ENCODE peak calls at places on chromosomes 16 and 17, in seven cellular contexts. T is GM23248, J is uterus, U is foreskin keratinocyte, G is endothelial cell of umbilical vein, N is cardiac muscle cell, R is aorta. Y is an unnamed sample. For H3K27me3, the result is how much of the 10 kb centered on the place peaks cover.

GRCh38 chr17:50660042-50660886 is 25.6 kb downstream of the ABCC3 start:
- DNase-seq in T (peak), J (no peak), U (no peak), G (peak), N (no peak), R (peak), Y (no peak)

GRCh38 chr17:39769974-39770587 is 32.3 kb downstream of the GRB7 start:
- DNase-seq in T (peak), J (no peak), U (peak), G (no peak), N (no peak), R (no peak), Y (peak)

GRCh38 chr17:73575470-73576235 is 68.6 kb downstream of the SDK2 start:
- DNase-seq in T (no peak), J (no peak), U (no peak), G (no peak), N (no peak), R (no peak), Y (no peak)

GRCh38 chr16:85944572-85945423 is 45.8 kb downstream of the IRF8 start:
- DNase-seq in T (no peak), J (no peak), U (no peak), G (no peak), N (no peak), R (no peak), Y (no peak)

GRCh38 chr17:44820631-44821196 is 9.4 kb downstream of the GJC1 start:
- DNase-seq in T (peak), J (no peak), U (peak), G (peak), N (no peak), R (no peak), Y (peak)

GRCh38 chr17:10058924-10059683 is 139.3 kb downstream of the GAS7 start:
- DNase-seq in T (no peak), J (peak), U (no peak), G (no peak), N (no peak), R (peak), Y (no peak)

GRCh38 chr17:50707296-50708049 is at the start of gene ANKRD40:
- DNase-seq in T (peak), J (peak), U (peak), G (peak), N (peak), R (peak), Y (peak)

GRCh38 chr16:15708096-15708495 is 58.1 kb downstream of the NDE1 start:
- DNase-seq in T (no peak), J (no peak), U (no peak), G (peak), N (no peak), R (no peak), Y (no peak)

GRCh38 chr16:70395345-70395901 is 43.5 kb downstream of the ST3GAL2 start:
- DNase-seq in T (peak), J (no peak), U (no peak), G (peak), N (peak), R (peak), Y (no peak)

DNA sequence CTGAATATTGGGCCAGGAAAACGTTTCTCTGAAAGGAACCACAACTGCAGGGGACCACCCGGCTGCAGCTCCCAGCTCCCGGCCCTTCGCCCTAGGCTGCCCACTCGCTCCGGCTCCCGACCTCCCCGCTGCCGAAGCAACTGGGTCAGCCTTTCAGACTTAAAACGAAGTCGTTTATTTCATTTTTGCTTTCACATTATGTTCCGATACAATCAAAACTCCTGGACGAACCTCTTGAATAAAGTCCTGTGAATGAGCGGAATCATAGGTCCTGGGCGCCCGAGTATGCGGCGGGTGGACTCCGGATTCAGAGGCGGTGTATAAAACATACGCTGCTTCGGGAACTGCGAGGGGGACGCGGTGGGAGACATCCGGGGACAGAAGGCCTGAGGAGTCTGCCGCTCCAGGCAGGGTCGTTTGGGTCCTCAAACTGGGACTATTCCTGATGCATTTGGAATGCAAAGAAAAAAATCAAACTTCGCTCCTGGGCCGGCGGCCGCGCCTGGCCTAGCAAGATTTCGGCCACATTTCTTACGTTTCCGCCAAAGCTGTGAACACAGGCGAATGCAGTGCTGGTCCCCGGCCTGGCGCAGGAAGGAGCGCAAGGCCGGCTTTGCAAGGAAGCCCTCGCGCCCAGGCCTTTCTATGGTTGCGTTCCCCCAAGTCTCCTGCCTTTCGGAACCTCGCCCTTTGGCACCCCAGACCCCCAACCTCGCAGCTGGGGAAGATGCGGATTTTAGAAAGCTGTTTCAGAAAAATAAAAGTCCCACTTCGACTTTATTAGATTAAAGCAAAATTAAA is 3.7 kb downstream of the CBLN1 start:
- DNase-seq in T (no peak), J (no peak), U (no peak), G (no peak), N (no peak), R (no peak), Y (no peak)
- H3K27me3 ChIP-seq in T (half or more), J (half or more), U (half or more), G (half or more), N (half or more), R (under half), Y (half or more)

GRCh38 chr17:1302761-1303160 is 23.3 kb downstream of the TRARG1 start:
- DNase-seq in T (no peak), J (no peak), U (no peak), G (no peak), N (no peak), R (no peak), Y (no peak)

GRCh38 chr17:1300580-1300905 is 21.1 kb downstream of the TRARG1 start:
- DNase-seq in T (no peak), J (no peak), U (no peak), G (no peak), N (no peak), R (no peak), Y (no peak)

GRCh38 chr17:1301546-1301945 is 22.1 kb downstream of the TRARG1 start:
- DNase-seq in T (no peak), J (no peak), U (no peak), G (no peak), N (no peak), R (no peak), Y (no peak)

GRCh38 chr17:1304962-1305361 is 25.5 kb downstream of the TRARG1 start:
- DNase-seq in T (no peak), J (no peak), U (no peak), G (no peak), N (no peak), R (no peak), Y (no peak)

GRCh38 chr17:1304522-1304921 is 25.1 kb downstream of the TRARG1 start:
- DNase-seq in T (no peak), J (no peak), U (no peak), G (no peak), N (no peak), R (no peak), Y (no peak)
- H3K27me3 ChIP-seq in T (under half), J (under half), U (under half), G (under half), N (under half), R (under half), Y (under half)

GRCh38 chr17:79595471-79595870 is 15.4 kb downstream of the RBFOX3 start:
- DNase-seq in T (no peak), J (no peak), U (no peak), G (no peak), N (no peak), R (no peak), Y (no peak)
- H3K27me3 ChIP-seq in T (under half), J (under half), U (under half), G (under half), N (under half), R (under half), Y (under half)

GRCh38 chr16:1412847-1413246 is 1.7 kb downstream of the UNKL start:
- DNase-seq in T (no peak), J (no peak), U (no peak), G (no peak), N (no peak), R (no peak), Y (no peak)
- H3K27me3 ChIP-seq in T (under half), J (under half), U (under half), G (under half), N (under half), R (under half), Y (under half)

GRCh38 chr17:17680477-17681186 is 626 bp upstream of the RAI1 start:
- DNase-seq in T (no peak), J (no peak), U (no peak), G (no peak), N (no peak), R (no peak), Y (no peak)
- H3K27me3 ChIP-seq in T (under half), J (under half), U (under half), G (under half), N (under half), R (under half), Y (under half)

GRCh38 chr17:2933606-2934005 is 129.8 kb downstream of the OR1D5 start:
- DNase-seq in T (no peak), J (no peak), U (no peak), G (no peak), N (no peak), R (no peak), Y (no peak)
- H3K27me3 ChIP-seq in T (under half), J (under half), U (under half), G (under half), N (under half), R (under half), Y (under half)

GRCh38 chr17:47848198-47848513 is 2.8 kb downstream of the SP6 start:
- DNase-seq in T (no peak), J (no peak), U (no peak), G (no peak), N (no peak), R (no peak), Y (no peak)
- H3K27me3 ChIP-seq in T (under half), J (under half), U (under half), G (under half), N (under half), R (under half), Y (under half)

GRCh38 chr17:66963521-66964082 is 905 bp upstream of the CACNG4 start:
- DNase-seq in T (no peak), J (no peak), U (no peak), G (no peak), N (no peak), R (no peak), Y (no peak)
- H3K27me3 ChIP-seq in T (half or more), J (under half), U (half or more), G (half or more), N (half or more), R (under half), Y (under half)

DNA sequence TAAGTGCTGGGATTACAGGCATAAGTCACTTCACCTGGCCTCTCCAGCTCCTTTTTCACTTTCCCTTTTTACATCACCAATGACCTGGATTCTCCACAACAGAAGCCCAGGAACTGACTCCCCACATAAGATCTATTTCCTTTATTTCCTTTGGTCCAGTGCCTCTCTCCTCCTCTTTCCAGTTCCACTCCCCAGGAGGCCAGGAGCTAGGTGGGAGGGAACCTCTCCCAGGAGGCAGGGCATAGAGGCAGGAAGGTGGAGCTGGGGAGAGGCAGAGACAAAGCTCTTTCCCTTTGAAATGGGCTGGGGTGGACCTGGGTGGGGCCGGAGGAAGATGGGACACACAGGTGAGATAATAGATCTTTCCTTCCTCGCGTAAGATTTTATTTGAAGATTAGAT is 318.3 kb upstream of the TNRC6C start:
- DNase-seq in T (no peak), J (no peak), U (no peak), G (no peak), N (no peak), R (no peak), Y (no peak)
- H3K27me3 ChIP-seq in T (under half), J (under half), U (under half), G (under half), N (under half), R (under half), Y (under half)

GRCh38 chr17:17713839-17714238 is 32.6 kb downstream of the RAI1 start:
- DNase-seq in T (peak), J (no peak), U (no peak), G (no peak), N (no peak), R (peak), Y (peak)
- H3K27me3 ChIP-seq in T (under half), J (under half), U (under half), G (under half), N (under half), R (under half), Y (under half)